ENCODE peak calls at places on chromosomes 11 and 22, in eight cellular contexts. Z is aorta, J is right lobe of liver, E is heart right ventricle, M is pancreas, H is mammary epithelial cell, P is sigmoid colon, K is suprapubic skin. N is an unnamed sample. For H3K27me3 and H3K4me1, the result is how much of the 10 kb centered on the place peaks cover.

GRCh38 chr11:13970986-13971385 is 8.5 kb downstream of the SPON1 start:
- DNase-seq in Z (peak), J (no peak), E (no peak), M (no peak), H (peak), P (no peak), K (no peak), N (no peak)

GRCh38 chr11:19756675-19757475 is 44.2 kb downstream of the NAV2 start:
- DNase-seq in Z (peak), J (no peak), E (peak), M (no peak), H (no peak), P (peak), K (no peak), N (no peak)

GRCh38 chr11:7967826-7968225 is 2.6 kb upstream of the NLRP10 start:
- DNase-seq in Z (no peak), J (no peak), E (no peak), M (no peak), H (peak), P (no peak), K (no peak), N (no peak)

GRCh38 chr11:44675906-44676305 is 50.9 kb upstream of the TSPAN18 start:
- DNase-seq in Z (no peak), J (no peak), E (no peak), M (no peak), H (no peak), P (no peak), K (no peak), N (no peak)

GRCh38 chr11:36088234-36088975 is 144.5 kb downstream of the LDLRAD3 start:
- DNase-seq in Z (no peak), J (no peak), E (no peak), M (no peak), H (no peak), P (no peak), K (no peak), N (no peak)

GRCh38 chr22:41360126-41360525 is 21.6 kb upstream of the TEF start:
- DNase-seq in Z (no peak), J (no peak), E (no peak), M (no peak), H (no peak), P (no peak), K (no peak), N (no peak)

GRCh38 chr11:125517116-125517804 is 21.2 kb upstream of the FEZ1 start:
- DNase-seq in Z (no peak), J (no peak), E (peak), M (no peak), H (no peak), P (no peak), K (no peak), N (no peak)

GRCh38 chr22:27223317-27224177 is 566.2 kb downstream of the MIAT start:
- DNase-seq in Z (no peak), J (no peak), E (no peak), M (no peak), H (peak), P (no peak), K (no peak), N (no peak)

GRCh38 chr22:47375621-47376321 is 613.3 kb downstream of the TBC1D22A start:
- DNase-seq in Z (no peak), J (peak), E (no peak), M (no peak), H (no peak), P (peak), K (no peak), N (no peak)

GRCh38 chr11:119741369-119742262 is 12.6 kb upstream of the NECTIN1 start:
- DNase-seq in Z (peak), J (peak), E (peak), M (no peak), H (no peak), P (no peak), K (no peak), N (peak)

GRCh38 chr22:26711205-26711958 is 54.0 kb downstream of the MIAT start:
- DNase-seq in Z (no peak), J (no peak), E (no peak), M (no peak), H (no peak), P (no peak), K (no peak), N (no peak)

GRCh38 chr22:45197606-45198462 is 34.1 kb downstream of the NUP50 start:
- DNase-seq in Z (no peak), J (peak), E (no peak), M (no peak), H (no peak), P (no peak), K (peak), N (no peak)

GRCh38 chr11:26946209-26946828 is 47.6 kb upstream of the FIBIN start:
- DNase-seq in Z (no peak), J (no peak), E (no peak), M (no peak), H (peak), P (no peak), K (no peak), N (no peak)

GRCh38 chr11:132202621-132203020 is 832.2 kb downstream of the NTM start:
- DNase-seq in Z (no peak), J (no peak), E (no peak), M (no peak), H (no peak), P (no peak), K (no peak), N (no peak)

GRCh38 chr11:8333431-8334401 is 70.0 kb upstream of the LMO1 start:
- DNase-seq in Z (no peak), J (no peak), E (no peak), M (no peak), H (peak), P (no peak), K (no peak), N (no peak)

GRCh38 chr22:27993201-27993635 is 74.2 kb upstream of the PITPNB start:
- DNase-seq in Z (no peak), J (peak), E (no peak), M (no peak), H (no peak), P (peak), K (peak), N (peak)

GRCh38 chr22:19812910-19813309 is 41.8 kb downstream of the GNB1L start:
- DNase-seq in Z (no peak), J (no peak), E (no peak), M (no peak), H (no peak), P (peak), K (peak), N (no peak)

GRCh38 chr11:31995031-31995430 is 95.8 kb upstream of the RCN1 start:
- DNase-seq in Z (no peak), J (no peak), E (no peak), M (no peak), H (peak), P (no peak), K (no peak), N (no peak)

GRCh38 chr22:43514476-43515157 is 102.8 kb downstream of the MPPED1 start:
- DNase-seq in Z (no peak), J (no peak), E (no peak), M (no peak), H (no peak), P (no peak), K (no peak), N (no peak)

GRCh38 chr22:36470162-36470993 is 11.1 kb downstream of the TXN2 start:
- DNase-seq in Z (peak), J (peak), E (peak), M (peak), H (peak), P (peak), K (peak), N (peak)

GRCh38 chr11:8250981-8251620 is 12.6 kb downstream of the LMO1 start:
- DNase-seq in Z (no peak), J (peak), E (no peak), M (no peak), H (no peak), P (peak), K (peak), N (no peak)

GRCh38 chr11:65109231-65110198 is 2.2 kb upstream of the TM7SF2 start:
- DNase-seq in Z (no peak), J (no peak), E (no peak), M (no peak), H (no peak), P (no peak), K (no peak), N (no peak)

GRCh38 chr22:38927033-38927789 is 30.2 kb upstream of the APOBEC3A start:
- DNase-seq in Z (peak), J (no peak), E (peak), M (peak), H (no peak), P (peak), K (no peak), N (peak)

GRCh38 chr22:42001127-42001526 is 2.5 kb downstream of the WBP2NL start:
- DNase-seq in Z (no peak), J (no peak), E (no peak), M (no peak), H (no peak), P (no peak), K (no peak), N (no peak)

GRCh38 chr11:84140386-84141169 is 854.4 kb upstream of the CCDC90B start:
- DNase-seq in Z (no peak), J (no peak), E (no peak), M (no peak), H (no peak), P (no peak), K (no peak), N (no peak)

GRCh38 chr11:47578524-47579460 is at the start of the genes KBTBD4 and NDUFS3:
- DNase-seq in Z (peak), J (peak), E (peak), M (peak), H (peak), P (peak), K (peak), N (peak)

GRCh38 chr22:45240810-45241631 is at the start of gene KIAA0930:
- DNase-seq in Z (peak), J (peak), E (peak), M (peak), H (peak), P (peak), K (peak), N (peak)

GRCh38 chr11:72776117-72776843 is 17.6 kb downstream of the STARD10 start:
- DNase-seq in Z (no peak), J (peak), E (no peak), M (no peak), H (no peak), P (no peak), K (no peak), N (no peak)

GRCh38 chr11:72773291-72773690 is 20.6 kb downstream of the STARD10 start:
- DNase-seq in Z (no peak), J (no peak), E (peak), M (peak), H (peak), P (peak), K (no peak), N (no peak)

GRCh38 chr11:72773696-72774095 is 20.2 kb downstream of the STARD10 start:
- DNase-seq in Z (no peak), J (no peak), E (no peak), M (no peak), H (no peak), P (no peak), K (no peak), N (no peak)

GRCh38 chr11:72775288-72776110 is 18.3 kb downstream of the STARD10 start:
- DNase-seq in Z (no peak), J (peak), E (no peak), M (no peak), H (no peak), P (no peak), K (no peak), N (no peak)

DNA sequence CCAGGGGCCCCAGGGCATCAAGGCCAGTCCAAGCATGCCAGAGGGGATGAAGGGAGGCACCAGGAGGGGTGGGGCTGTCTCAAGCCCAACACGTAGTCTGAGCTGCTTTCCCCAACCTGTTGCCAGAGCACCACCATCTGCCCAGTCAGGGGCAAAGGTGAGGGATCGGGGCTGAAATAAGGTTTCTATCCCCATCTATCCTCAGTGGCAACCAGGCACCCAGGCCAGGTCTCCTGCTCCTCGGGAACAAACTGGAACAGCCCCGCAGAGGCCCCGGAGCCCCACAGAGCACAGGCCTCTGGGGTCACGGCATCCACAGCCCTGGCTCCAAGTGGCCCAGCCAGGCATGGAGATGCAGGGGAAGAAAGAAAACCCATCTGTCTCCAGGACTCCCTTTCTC is 19.3 kb downstream of the STARD10 start:
- DNase-seq in Z (no peak), J (peak), E (no peak), M (no peak), H (no peak), P (no peak), K (no peak), N (no peak)
- H3K27me3 ChIP-seq in Z (under half), J (under half), E (under half), M (under half), H (under half), P (under half), K (under half), N (under half)

GRCh38 chr11:75337195-75337654 is 14.2 kb downstream of the ARRB1 start:
- DNase-seq in Z (peak), J (no peak), E (no peak), M (no peak), H (peak), P (peak), K (no peak), N (no peak)
- H3K4me1 ChIP-seq in Z (under half), J (under half), E (under half), M (half or more), H (under half), P (under half), K (half or more), N (half or more)

GRCh38 chr11:17716807-17717206 is 2.6 kb upstream of the MYOD1 start:
- DNase-seq in Z (no peak), J (no peak), E (no peak), M (no peak), H (no peak), P (no peak), K (no peak), N (no peak)

GRCh38 chr11:17711836-17712235 is 7.5 kb upstream of the MYOD1 start:
- DNase-seq in Z (no peak), J (no peak), E (no peak), M (no peak), H (no peak), P (no peak), K (no peak), N (no peak)

GRCh38 chr11:17713851-17714250 is 5.5 kb upstream of the MYOD1 start:
- DNase-seq in Z (no peak), J (no peak), E (no peak), M (no peak), H (no peak), P (no peak), K (no peak), N (no peak)

GRCh38 chr11:17714356-17714854 is 5.0 kb upstream of the MYOD1 start:
- DNase-seq in Z (no peak), J (no peak), E (peak), M (no peak), H (no peak), P (no peak), K (no peak), N (no peak)

DNA sequence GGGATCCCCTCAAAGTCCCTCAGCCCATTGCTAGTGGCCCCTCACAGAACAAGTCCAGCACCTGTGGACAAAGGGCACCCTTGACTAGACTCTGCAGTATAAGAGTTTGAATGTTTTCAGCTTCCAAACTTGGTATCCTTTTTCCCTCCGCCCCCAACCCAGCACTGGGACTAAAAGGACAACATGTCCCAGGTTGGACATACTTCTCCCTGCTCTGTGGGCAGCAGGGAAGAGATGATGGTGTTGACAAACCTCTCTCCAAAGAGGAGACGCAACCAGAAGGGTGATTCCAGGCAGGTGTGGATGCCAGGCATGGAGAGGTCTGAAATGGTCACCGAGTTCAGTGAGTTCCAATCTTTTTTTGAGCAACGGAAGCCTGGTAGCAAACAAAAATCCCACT is 4.5 kb upstream of the MYOD1 start:
- DNase-seq in Z (no peak), J (no peak), E (no peak), M (no peak), H (no peak), P (no peak), K (no peak), N (no peak)
- H3K27me3 ChIP-seq in Z (under half), J (under half), E (half or more), M (under half), H (under half), P (under half), K (half or more), N (under half)

DNA sequence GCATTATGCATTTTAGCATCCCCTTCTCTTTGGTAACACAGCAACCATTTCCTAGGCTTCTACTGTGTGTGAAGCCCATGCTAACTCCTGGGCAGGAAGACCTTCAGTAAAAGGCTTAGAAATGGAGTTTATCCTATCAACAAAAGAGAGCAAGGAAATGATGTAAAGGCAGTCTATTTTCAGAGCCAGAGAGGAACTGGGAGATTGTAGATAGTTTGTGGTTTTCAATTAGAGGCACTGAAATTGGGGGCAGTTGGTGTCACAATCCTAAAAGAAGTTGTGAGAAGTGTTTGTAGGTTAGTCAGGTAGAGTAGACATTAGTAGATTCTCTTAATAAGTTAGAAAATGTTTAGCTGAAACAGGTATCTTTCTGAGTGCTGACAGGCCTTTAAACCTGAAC is 7.1 kb downstream of the ACAD8 start:
- DNase-seq in Z (no peak), J (no peak), E (no peak), M (no peak), H (no peak), P (no peak), K (no peak), N (no peak)
- H3K4me1 ChIP-seq in Z (under half), J (under half), E (under half), M (under half), H (under half), P (under half), K (under half), N (under half)

N was measured in left lung.